ENCODE peak calls at places on chromosomes 13 and 19, in nine cellular contexts. I, H, U, E, C, A, L, S and X are unnamed samples.

GRCh38 chr19:43496960-43497359 is 7.6 kb downstream of the PHLDB3 start:
- DNase-seq in E (no peak), C (no peak), H (no peak), I (no peak), S (no peak), U (no peak), L (no peak), A (no peak), X (no peak)

GRCh38 chr19:42196011-42197001 is 21.2 kb downstream of the DEDD2 start:
- DNase-seq in L (no peak), A (no peak), S (no peak), I (no peak), C (no peak), U (no peak), H (no peak), E (no peak), X (no peak)

GRCh38 chr19:12494260-12494860 is 9.7 kb upstream of the ZNF709 start:
- DNase-seq in E (no peak), S (no peak), I (no peak), H (peak; percentile 27), L (no peak), A (no peak), U (no peak), C (no peak), X (no peak)

GRCh38 chr19:43446746-43447489 is 18.5 kb downstream of the LYPD3 start:
- DNase-seq in S (peak; percentile 67), I (peak; percentile 78), E (peak; percentile 65), A (peak; percentile 66), U (no peak), H (peak; percentile 77), L (no peak), C (peak; percentile 53), X (peak; percentile 64)

GRCh38 chr13:37348916-37349653 is 243.6 kb upstream of the CSNK1A1L start:
- DNase-seq in L (no peak), A (no peak), C (no peak), S (no peak), H (no peak), I (no peak), U (peak; percentile 8), E (peak; percentile 49), X (peak; percentile 48)

GRCh38 chr13:109412232-109412935 is 374.0 kb downstream of the IRS2 start:
- DNase-seq in I (no peak), C (peak; percentile 77), S (peak; percentile 23), U (no peak), E (peak; percentile 33), A (peak; percentile 70), L (no peak), H (no peak), X (peak; percentile 69)

GRCh38 chr13:76523740-76524382 is 362.3 kb downstream of the KCTD12 start:
- DNase-seq in C (no peak), L (no peak), E (no peak), S (no peak), I (no peak), H (no peak), A (no peak), U (no peak), X (no peak)

GRCh38 chr13:73334459-73334858 is 275.7 kb downstream of the KLF5 start:
- DNase-seq in I (no peak), L (peak; percentile 37), H (no peak), A (no peak), E (no peak), U (no peak), C (no peak), S (no peak), X (no peak)

GRCh38 chr13:46119883-46120614 is 15.2 kb upstream of the CPB2 start:
- DNase-seq in E (peak; percentile 19), H (no peak), L (no peak), U (no peak), I (peak; percentile 43), A (peak; percentile 65), S (no peak), C (no peak), X (no peak)

GRCh38 chr19:54462713-54463530 is 656 bp downstream of the LENG9 start:
- DNase-seq in I (peak; percentile 69), S (peak; percentile 82), L (no peak), C (peak; percentile 15), E (peak; percentile 46), H (peak; percentile 62), U (no peak), A (peak; percentile 36), X (no peak)

GRCh38 chr19:51123381-51124186 is 1.1 kb upstream of the SIGLEC9 start:
- DNase-seq in S (no peak), U (no peak), A (no peak), L (no peak), C (no peak), E (no peak), I (no peak), H (peak; percentile 39), X (no peak)